ENCODE peak calls at places on chromosomes 11 and 22, in seven cellular contexts. V is stomach, N is Caco-2, G is AG04449, I is neural crest cell, T is HCT116, Q is bronchial epithelial cell. F is an unnamed sample.

GRCh38 chr11:19511413-19512183 is 201.0 kb upstream of the NAV2 start:
- DNase-seq in I (no peak), N (no peak), T (no peak), Q (no peak), G (no peak), V (peak), F (peak)

GRCh38 chr22:28454431-28455064 is 225.1 kb downstream of the TTC28 start:
- DNase-seq in Q (no peak), V (no peak), T (no peak), G (no peak), I (no peak), N (no peak), F (no peak)

GRCh38 chr11:30255637-30256036 is 24.8 kb downstream of the FSHB start:
- DNase-seq in I (no peak), N (no peak), G (no peak), V (no peak), Q (no peak), T (no peak), F (no peak)

GRCh38 chr11:29025001-29025400 is 916.8 kb downstream of the METTL15 start:
- DNase-seq in G (no peak), I (no peak), N (no peak), V (no peak), T (no peak), Q (peak), F (no peak)

GRCh38 chr22:26466196-26466595 is 17.4 kb downstream of the HPS4 start:
- DNase-seq in T (no peak), I (no peak), G (peak), Q (no peak), V (no peak), N (no peak), F (no peak)

GRCh38 chr22:49582671-49583070 is 245.0 kb downstream of the BRD1 start:
- DNase-seq in Q (no peak), G (no peak), T (no peak), V (no peak), I (no peak), N (no peak), F (no peak)

GRCh38 chr11:9748361-9748970 is 84.6 kb downstream of the SWAP70 start:
- DNase-seq in V (peak), I (no peak), Q (peak), T (peak), G (no peak), N (peak), F (peak)

GRCh38 chr22:35841907-35842518 is 124.3 kb downstream of the APOL5 start:
- DNase-seq in G (no peak), V (no peak), N (no peak), T (no peak), Q (no peak), I (no peak), F (no peak)

GRCh38 chr11:61543606-61544306 is 35.2 kb downstream of the LRRC10B start:
- DNase-seq in I (no peak), N (no peak), V (no peak), T (no peak), G (no peak), Q (peak), F (no peak)

GRCh38 chr11:110318638-110319404 is 22.4 kb upstream of the RDX start:
- DNase-seq in T (no peak), G (no peak), N (no peak), V (no peak), Q (no peak), I (no peak), F (no peak)

GRCh38 chr11:132134322-132134721 is 763.9 kb downstream of the NTM start:
- DNase-seq in N (no peak), V (no peak), Q (peak), G (no peak), T (no peak), I (no peak), F (no peak)

GRCh38 chr11:67289651-67290479 is 762 bp downstream of the ANKRD13D start:
- DNase-seq in N (no peak), I (no peak), Q (no peak), G (no peak), T (no peak), V (no peak), F (no peak)

GRCh38 chr11:95829580-95830259 is 39.4 kb downstream of the CEP57 start:
- DNase-seq in I (no peak), G (no peak), T (no peak), N (no peak), V (no peak), Q (peak), F (no peak)

GRCh38 chr11:72606362-72607100 is 67.7 kb downstream of the PDE2A start:
- DNase-seq in V (no peak), T (no peak), I (no peak), Q (no peak), N (no peak), G (no peak), F (no peak)
- TF ChIP-seq CTCF in V (no peak), T (no peak), I (no peak), Q (no peak), N (no peak), G (no peak), F (no peak)

DNA sequence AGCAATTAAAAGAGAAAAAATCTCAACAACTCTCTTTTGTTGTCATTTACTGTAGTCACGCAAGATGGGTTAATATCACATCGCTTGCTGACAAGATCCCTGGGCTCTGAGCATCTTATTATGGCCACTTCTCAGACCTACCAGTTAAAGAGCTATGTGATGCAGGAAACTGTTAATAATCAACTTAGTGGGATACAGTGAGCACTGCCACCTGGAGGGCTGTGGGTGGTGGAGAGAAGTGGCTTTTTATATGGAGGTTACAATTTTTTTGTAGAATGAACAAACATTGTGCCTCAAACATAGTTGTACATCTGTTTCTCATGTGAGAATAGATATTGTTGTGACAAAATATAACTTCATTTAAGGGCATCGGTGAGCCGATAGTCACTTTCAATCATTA is 181.0 kb downstream of the TENM4 start:
- DNase-seq in T (no peak), V (no peak), I (no peak), G (no peak), N (no peak), Q (peak), F (no peak)
- TF ChIP-seq CTCF in T (no peak), V (no peak), I (peak), G (peak), N (peak), Q (peak), F (peak)

GRCh38 chr11:64098318-64098831 is 62.6 kb downstream of the FLRT1 start:
- DNase-seq in V (no peak), Q (no peak), G (no peak), N (no peak), I (no peak), T (no peak), F (no peak)
- TF ChIP-seq CTCF in V (no peak), Q (no peak), G (no peak), N (no peak), I (no peak), T (no peak), F (no peak)

DNA sequence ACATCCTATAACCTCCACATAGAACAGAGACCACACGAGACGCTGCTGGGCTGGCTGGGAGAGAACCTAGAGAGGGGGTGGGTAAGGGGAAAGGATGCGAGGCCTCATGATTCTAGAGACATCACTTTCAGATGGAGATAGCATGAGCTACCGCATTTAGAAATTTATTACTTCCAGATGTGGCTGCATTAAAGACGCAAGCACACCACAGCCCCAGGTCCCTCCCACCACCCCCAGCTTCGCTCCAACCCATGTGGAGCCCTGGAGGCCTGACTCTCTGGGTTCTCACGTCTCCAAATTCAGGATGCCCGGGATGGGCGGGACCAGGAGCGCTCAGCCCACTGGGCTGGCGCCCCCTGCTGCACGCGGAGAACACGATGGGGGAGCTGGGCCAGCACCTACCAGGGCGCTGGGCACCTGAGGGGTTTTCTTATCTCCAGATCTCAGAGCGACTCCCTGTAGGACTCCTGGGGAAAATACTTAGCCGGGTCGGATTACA is 13.6 kb downstream of the MRPL21 start:
- DNase-seq in Q (no peak), V (no peak), N (no peak), T (no peak), G (peak), I (peak), F (peak)
- TF ChIP-seq CTCF in Q (peak), V (no peak), N (peak), T (peak), G (peak), I (peak), F (peak)

DNA sequence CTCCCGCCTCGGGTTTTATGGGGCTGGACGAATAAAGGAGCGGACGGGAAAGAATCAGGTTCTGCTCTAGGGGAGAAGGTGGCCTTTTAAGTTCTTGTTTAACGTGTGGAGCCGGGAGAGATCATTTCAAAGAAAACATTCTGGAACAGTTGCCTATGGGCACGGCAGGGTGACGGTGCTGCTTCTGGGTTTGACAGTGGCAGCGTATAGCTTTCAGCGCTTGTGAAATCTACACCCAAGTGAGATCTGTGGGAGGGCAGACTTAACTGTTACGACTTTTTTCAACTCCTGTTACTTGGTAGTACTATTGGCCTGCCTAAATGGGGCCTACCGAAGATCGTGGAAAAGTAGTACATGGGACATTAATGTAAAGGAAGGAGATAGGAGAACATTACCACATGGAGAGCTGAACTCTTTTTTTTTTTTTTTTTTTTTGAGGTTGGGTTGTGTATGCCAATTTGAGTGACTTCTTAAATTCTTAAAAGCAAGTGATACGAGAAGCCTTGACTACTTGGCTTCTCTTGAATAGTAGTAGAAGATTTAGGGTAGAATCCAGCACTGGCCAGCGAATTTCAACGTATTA is 745 bp downstream of the USP47 start:
- DNase-seq in I (peak), V (peak), N (peak), T (peak), Q (peak), G (peak), F (peak)
- TF ChIP-seq CTCF in I (no peak), V (no peak), N (no peak), T (no peak), Q (no peak), G (no peak), F (no peak)

F was measured in AG09319.